ENCODE peak calls at places on chromosomes 2 and 18, in five cellular contexts. N is lower lobe of right lung, D is psoas muscle, H is heart right ventricle, P is uterus. Z is an unnamed sample.

GRCh38 chr2:111122631-111123421 is 2.1 kb downstream of the BCL2L11 start:
- DNase-seq in N (peak; percentile 87), P (peak; percentile 80), H (peak; percentile 88), D (peak; percentile 92), Z (peak; percentile 85)

GRCh38 chr2:160367887-160368286 is 125.7 kb downstream of the RBMS1 start:
- DNase-seq in P (no peak), H (no peak), N (no peak), D (no peak), Z (no peak)

GRCh38 chr2:113211226-113212105 is 37.7 kb downstream of the PSD4 start:
- DNase-seq in N (no peak), P (peak; percentile 48), D (no peak), H (no peak), Z (no peak)

GRCh38 chr2:120231974-120232635 is 8.9 kb upstream of the TMEM185B start:
- DNase-seq in P (peak; percentile 22), N (no peak), H (peak; percentile 45), D (peak; percentile 46), Z (no peak)

GRCh38 chr18:13500891-13501887 is 225.2 kb downstream of the FAM210A start:
- DNase-seq in N (no peak), H (peak; percentile 78), P (peak; percentile 67), D (peak; percentile 79), Z (no peak)

GRCh38 chr2:223050900-223051299 is 1.1 kb upstream of the KCNE4 start:
- DNase-seq in D (no peak), N (no peak), H (peak; percentile 35), P (no peak), Z (no peak)

GRCh38 chr18:30376515-30376914 is 666.0 kb downstream of the DSC3 start:
- DNase-seq in D (no peak), N (no peak), H (no peak), P (no peak), Z (peak; percentile 61)

GRCh38 chr2:175074478-175074877 is 69.3 kb upstream of the CHN1 start:
- DNase-seq in P (no peak), N (no peak), D (no peak), H (no peak), Z (no peak)

GRCh38 chr2:1837022-1837421 is 92.7 kb upstream of the PXDN start:
- DNase-seq in H (no peak), D (no peak), N (no peak), P (no peak), Z (no peak)

GRCh38 chr2:213285404-213285803 is 1.1 kb downstream of the SPAG16 start:
- DNase-seq in H (no peak), N (no peak), D (no peak), P (no peak), Z (no peak)
- H3K4me3 ChIP-seq in H (no peak overlapping the region), N (no peak overlapping the region), D (peak overlapping the region; percentile 80), P (no peak overlapping the region), Z (peak overlapping the region; percentile 78)

GRCh38 chr18:63137999-63138448 is 181.5 kb downstream of the BCL2 start:
- DNase-seq in P (no peak), N (no peak), D (peak; percentile 61), H (peak; percentile 72), Z (no peak)
- H3K4me1 ChIP-seq in P (no peaks in the 10 kb centered on the region), N (peaks cover 37% of the 10 kb centered on the region), D (peaks cover 50% of the 10 kb centered on the region), H (peaks cover 60% of the 10 kb centered on the region), Z (peaks cover 9% of the 10 kb centered on the region)

GRCh38 chr2:18763338-18763737 is 174.0 kb upstream of the NT5C1B start:
- DNase-seq in D (no peak), H (no peak), P (no peak), N (no peak), Z (no peak)
- H3K27me3 ChIP-seq in D (no peaks in the 10 kb centered on the region), H (no peaks in the 10 kb centered on the region), P (no peaks in the 10 kb centered on the region), N (no peaks in the 10 kb centered on the region), Z (no peaks in the 10 kb centered on the region)

GRCh38 chr18:7896164-7896563 is 329.0 kb downstream of the PTPRM start:
- DNase-seq in D (no peak), N (no peak), H (no peak), P (no peak), Z (no peak)

GRCh38 chr18:7895346-7895745 is 328.2 kb downstream of the PTPRM start:
- DNase-seq in N (no peak), D (no peak), H (no peak), P (no peak), Z (no peak)

GRCh38 chr18:7892556-7892955 is 325.4 kb downstream of the PTPRM start:
- DNase-seq in H (no peak), D (no peak), N (no peak), P (no peak), Z (no peak)

GRCh38 chr18:7897119-7897518 is 330.0 kb downstream of the PTPRM start:
- DNase-seq in P (no peak), N (no peak), D (no peak), H (no peak), Z (no peak)

GRCh38 chr18:7894592-7894991 is 327.5 kb downstream of the PTPRM start:
- DNase-seq in H (no peak), D (no peak), N (no peak), P (no peak), Z (no peak)
- H3K4me3 ChIP-seq in H (no peak overlapping the region), D (no peak overlapping the region), N (no peak overlapping the region), P (no peak overlapping the region), Z (no peak overlapping the region)

GRCh38 chr2:9260411-9261037 is 53.9 kb downstream of the ASAP2 start:
- DNase-seq in N (no peak), H (no peak), P (no peak), D (no peak), Z (no peak)

GRCh38 chr2:9264301-9264700 is 57.7 kb downstream of the ASAP2 start:
- DNase-seq in N (no peak), D (no peak), H (no peak), P (no peak), Z (no peak)

GRCh38 chr2:9263388-9263787 is 56.8 kb downstream of the ASAP2 start:
- DNase-seq in N (no peak), H (peak; percentile 51), P (no peak), D (no peak), Z (no peak)

GRCh38 chr2:9261231-9261883 is 54.7 kb downstream of the ASAP2 start:
- DNase-seq in P (peak; percentile 84), D (no peak), H (peak; percentile 67), N (no peak), Z (no peak)

DNA sequence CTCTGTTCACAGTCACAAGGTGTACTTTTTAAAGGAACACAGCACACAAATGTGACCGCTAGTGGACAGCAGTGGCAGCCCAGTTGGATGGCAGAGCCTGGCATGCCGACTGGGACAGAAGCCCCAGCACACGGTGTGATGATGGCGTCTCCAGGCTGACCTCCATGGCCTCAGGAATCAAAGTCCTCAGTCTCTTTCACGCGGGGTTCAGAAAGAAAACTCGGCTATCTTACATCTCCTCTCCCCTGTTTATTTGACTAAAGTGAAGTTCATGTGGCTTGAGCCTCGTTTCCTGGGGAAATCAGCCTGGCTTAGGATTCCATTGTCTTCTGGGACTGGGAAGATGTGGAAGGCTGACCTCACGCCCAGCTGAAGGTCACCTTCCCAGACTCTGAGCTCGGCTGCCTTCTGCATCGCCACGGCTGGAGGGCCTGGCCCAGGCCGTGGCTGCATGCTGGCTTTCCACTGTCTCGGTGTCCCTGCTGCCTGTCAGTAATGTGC is 56.1 kb downstream of the ASAP2 start:
- DNase-seq in D (no peak), N (no peak), H (peak; percentile 71), P (no peak), Z (no peak)
- H3K4me1 ChIP-seq in D (peaks cover 16% of the 10 kb centered on the region), N (peaks cover 72% of the 10 kb centered on the region), H (peaks cover 83% of the 10 kb centered on the region), P (peaks cover 4% of the 10 kb centered on the region), Z (no peaks in the 10 kb centered on the region)

GRCh38 chr2:8568543-8569302 is 113.1 kb upstream of the ID2 start:
- DNase-seq in P (no peak), N (no peak), H (no peak), D (no peak), Z (no peak)
- H3K27me3 ChIP-seq in P (no peaks in the 10 kb centered on the region), N (no peaks in the 10 kb centered on the region), H (no peaks in the 10 kb centered on the region), D (no peaks in the 10 kb centered on the region), Z (no peaks in the 10 kb centered on the region)

GRCh38 chr2:176120369-176121307 is 1.9 kb upstream of the HOXD9 start:
- DNase-seq in P (no peak), N (no peak), H (no peak), D (no peak), Z (no peak)

GRCh38 chr2:176122633-176123482 is at the start of gene HOXD9:
- DNase-seq in H (no peak), D (peak; percentile 87), N (no peak), P (peak; percentile 81), Z (no peak)

GRCh38 chr2:176123483-176123843 is 944 bp downstream of the HOXD9 start:
- DNase-seq in N (no peak), D (no peak), P (no peak), H (no peak), Z (no peak)

GRCh38 chr2:176121377-176122111 is 975 bp upstream of the HOXD9 start:
- DNase-seq in D (no peak), P (peak; percentile 24), N (no peak), H (no peak), Z (no peak)

GRCh38 chr2:176122266-176122632 is 270 bp upstream of the HOXD9 start:
- DNase-seq in N (no peak), P (no peak), D (no peak), H (no peak), Z (no peak)
- H3K4me3 ChIP-seq in N (peak overlapping the region; percentile 41), P (peak overlapping the region; percentile 51), D (peak overlapping the region; percentile 83), H (no peak overlapping the region), Z (no peak overlapping the region)

GRCh38 chr2:31221549-31221948 is 4.2 kb upstream of the CAPN14 start:
- DNase-seq in P (no peak), H (no peak), D (no peak), N (no peak), Z (no peak)
- H3K4me1 ChIP-seq in P (no peaks in the 10 kb centered on the region), H (peaks cover under 1% of the 10 kb centered on the region), D (no peaks in the 10 kb centered on the region), N (peaks cover 5% of the 10 kb centered on the region), Z (no peaks in the 10 kb centered on the region)

Z was measured in HAP-1.